ENCODE peak calls at places on chromosomes 6 and 20, in six cellular contexts. J is uterus, U is Peyer's patch, L is nephron progenitor cell, F is progenitor cell of endocrine pancreas, X is AG09319. A is an unnamed sample.
A peak's percentile ranks its signal among the peaks of the same experiment; 100 is the strongest.

GRCh38 chr6:136549359-136550044 is 720 bp downstream of the MAP7 start:
- DNase-seq in J (peak; percentile 18), U (peak; percentile 63), L (peak; percentile 25), F (peak; percentile 34), X (no peak), A (peak; percentile 25)

GRCh38 chr6:16511048-16511660 is 250.1 kb downstream of the ATXN1 start:
- DNase-seq in J (no peak), U (no peak), L (no peak), F (no peak), X (peak; percentile 19), A (no peak)

GRCh38 chr20:58251979-58252591 is 23.6 kb upstream of the ANKRD60 start:
- DNase-seq in J (no peak), U (no peak), L (no peak), F (no peak), X (peak; percentile 59), A (no peak)

GRCh38 chr6:62283828-62284411 is 2.1 kb downstream of the KHDRBS2 start:
- DNase-seq in J (no peak), U (no peak), L (peak; percentile 20), F (peak; percentile 9), X (no peak), A (peak; percentile 14)

GRCh38 chr20:35240083-35240913 is 13.8 kb downstream of the MMP24 start:
- DNase-seq in J (no peak), U (no peak), L (no peak), F (no peak), X (no peak), A (no peak)

GRCh38 chr20:2687514-2687913 is 5.1 kb upstream of the EBF4 start:
- DNase-seq in J (no peak), U (no peak), L (no peak), F (no peak), X (no peak), A (no peak)

GRCh38 chr6:39107034-39107433 is 8.0 kb downstream of the SAYSD1 start:
- DNase-seq in J (no peak), U (no peak), L (no peak), F (no peak), X (no peak), A (no peak)

GRCh38 chr6:16179970-16180431 is 51.1 kb downstream of the MYLIP start:
- DNase-seq in J (no peak), U (no peak), L (no peak), F (no peak), X (no peak), A (no peak)

GRCh38 chr6:4668271-4669179 is 107.7 kb upstream of the CDYL start:
- DNase-seq in J (no peak), U (no peak), L (no peak), F (no peak), X (no peak), A (no peak)

GRCh38 chr20:58086763-58087566 is 141.5 kb downstream of the ANKRD60 start:
- DNase-seq in J (no peak), U (no peak), L (peak; percentile 55), F (peak; percentile 27), X (no peak), A (peak; percentile 46)

GRCh38 chr6:56528412-56528841 is 114.3 kb downstream of the DST start:
- DNase-seq in J (no peak), U (no peak), L (no peak), F (no peak), X (peak; percentile 49), A (no peak)

GRCh38 chr6:129744880-129745237 is 34.9 kb upstream of the ARHGAP18 start:
- DNase-seq in J (no peak), U (no peak), L (no peak), F (no peak), X (no peak), A (no peak)

GRCh38 chr6:135537782-135538301 is 40.3 kb upstream of the AHI1 start:
- DNase-seq in J (no peak), U (no peak), L (no peak), F (no peak), X (no peak), A (no peak)

GRCh38 chr6:119627908-119628669 is 278.5 kb upstream of the MAN1A1 start:
- DNase-seq in J (no peak), U (no peak), L (no peak), F (no peak), X (no peak), A (no peak)

GRCh38 chr6:69775450-69775849 is 21.4 kb downstream of the LMBRD1 start:
- DNase-seq in J (no peak), U (no peak), L (no peak), F (no peak), X (no peak), A (no peak)

GRCh38 chr6:141483561-141484061 is 649.1 kb upstream of the GJE1 start:
- DNase-seq in J (no peak), U (no peak), L (no peak), F (no peak), X (peak; percentile 61), A (peak; percentile 45)

GRCh38 chr6:20719980-20720379 is 185.7 kb downstream of the CDKAL1 start:
- DNase-seq in J (no peak), U (no peak), L (no peak), F (no peak), X (no peak), A (no peak)

GRCh38 chr20:53942121-53942816 is 128.1 kb downstream of the BCAS1 start:
- DNase-seq in J (no peak), U (no peak), L (peak; percentile 13), F (no peak), X (no peak), A (no peak)

GRCh38 chr6:2917065-2917464 is 14.0 kb upstream of the SERPINB9 start:
- DNase-seq in J (no peak), U (no peak), L (no peak), F (no peak), X (no peak), A (no peak)
- TF ChIP-seq CTCF in J (no peak), U (no peak), L (no peak), F (peak; percentile 20), X (no peak), A (no peak)

DNA sequence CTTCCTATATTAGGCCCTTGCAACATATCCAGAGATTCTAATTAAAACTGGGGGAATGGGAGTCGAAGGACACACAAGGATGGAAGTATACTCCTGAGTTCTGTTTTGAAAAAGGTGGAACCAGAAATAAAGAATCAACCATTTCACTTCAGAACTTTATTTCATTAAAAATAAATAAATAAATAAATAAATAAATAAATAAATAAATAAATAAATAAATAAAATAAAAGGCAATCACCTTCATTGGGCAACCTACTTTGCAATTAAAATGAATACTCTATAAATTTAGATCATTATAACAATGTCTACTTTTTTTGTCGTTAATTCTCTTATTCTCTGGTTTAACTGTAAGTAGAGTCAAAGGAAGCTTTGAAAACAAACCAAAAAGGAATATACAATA is 25.6 kb downstream of the GPR63 start:
- DNase-seq in J (no peak), U (no peak), L (no peak), F (no peak), X (no peak), A (no peak)
- TF ChIP-seq CTCF in J (no peak), U (no peak), L (no peak), F (no peak), X (no peak), A (no peak)

DNA sequence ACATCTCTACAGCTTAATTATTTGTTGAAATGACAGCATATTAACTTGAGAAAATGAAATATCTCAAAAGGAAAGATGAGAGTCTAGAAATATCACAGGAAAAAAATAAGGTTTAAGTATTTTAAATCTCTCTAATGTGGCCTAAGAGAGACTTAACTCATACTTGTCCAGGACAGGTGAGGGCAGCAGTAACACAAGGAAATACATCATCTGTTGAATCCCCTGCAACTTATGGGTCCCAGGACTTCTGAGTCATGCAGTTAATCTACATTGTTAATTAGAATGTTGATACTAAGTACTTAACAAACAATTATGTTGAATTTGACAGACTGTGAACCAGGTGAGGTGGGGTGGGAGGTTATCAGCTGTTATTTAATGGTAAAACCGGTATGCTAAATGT is 87.8 kb downstream of the CEP57L1 start:
- DNase-seq in J (no peak), U (no peak), L (no peak), F (no peak), X (no peak), A (no peak)
- TF ChIP-seq CTCF in J (no peak), U (peak; percentile 5), L (no peak), F (no peak), X (no peak), A (no peak)

GRCh38 chr20:38550274-38550673 is 30.7 kb upstream of the ADIG start:
- DNase-seq in J (no peak), U (no peak), L (no peak), F (no peak), X (no peak), A (no peak)
- TF ChIP-seq CTCF in J (no peak), U (no peak), L (no peak), F (peak; percentile 21), X (no peak), A (no peak)

DNA sequence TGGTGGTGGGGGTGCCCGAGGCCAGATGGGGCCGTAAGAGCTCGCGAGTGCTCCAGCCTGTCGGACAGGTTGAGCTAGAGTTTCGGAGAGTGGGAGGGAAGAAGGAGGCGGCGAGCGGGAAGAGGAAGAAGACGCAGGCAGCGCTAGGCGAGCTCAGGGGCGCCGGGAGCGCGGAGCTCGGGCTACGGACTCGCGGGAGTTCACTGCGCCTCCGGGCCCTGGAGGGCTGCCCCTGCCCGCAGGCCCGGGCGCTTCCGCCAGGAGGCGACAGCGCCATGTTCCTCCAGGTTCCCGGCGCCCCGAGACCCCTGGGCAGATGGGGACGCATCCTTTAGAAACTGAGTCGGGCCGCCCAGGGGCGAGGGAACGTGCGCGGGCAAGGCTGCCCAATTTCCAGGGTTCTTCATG is 984 bp downstream of the TFAP2C start:
- DNase-seq in J (no peak), U (no peak), L (peak; percentile 80), F (peak; percentile 59), X (peak; percentile 62), A (peak; percentile 64)
- TF ChIP-seq CTCF in J (peak; percentile 52), U (peak; percentile 16), L (peak; percentile 81), F (peak; percentile 79), X (peak; percentile 78), A (no peak)

DNA sequence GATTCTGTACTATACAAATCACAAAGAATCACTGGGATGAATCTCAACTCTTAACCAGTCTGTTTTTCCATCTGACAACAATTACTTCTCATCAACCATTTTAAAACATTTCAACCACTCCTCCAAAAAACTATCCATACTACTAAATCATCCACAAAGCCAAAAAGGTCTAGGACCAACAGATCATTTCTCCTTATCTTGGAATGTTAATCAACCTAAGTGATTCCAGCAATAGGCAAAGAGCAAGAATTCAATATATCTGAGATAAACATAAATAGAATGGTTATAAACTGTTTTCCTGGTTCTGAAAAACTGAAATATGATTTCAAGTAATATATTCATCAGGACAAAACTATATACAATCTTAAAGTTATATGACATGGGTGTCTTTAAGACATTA is 28.6 kb downstream of the RANBP9 start:
- DNase-seq in J (no peak), U (no peak), L (no peak), F (no peak), X (no peak), A (no peak)
- TF ChIP-seq CTCF in J (no peak), U (no peak), L (no peak), F (no peak), X (no peak), A (no peak)